ENCODE peak calls at places on chromosomes 13 and 19, in four cellular contexts. J is Caco-2, S is cardiac muscle cell, A is EL. L is an unnamed sample.

GRCh38 chr19:4375620-4376228 is 24.6 kb downstream of the SH3GL1 start:
- DNase-seq in S (peak), A (peak), J (peak), L (peak)

GRCh38 chr19:35715981-35716734 is 1.6 kb upstream of the KMT2B start:
- DNase-seq in A (no peak), J (no peak), S (no peak), L (peak)

GRCh38 chr13:93927431-93927830 is 552.1 kb downstream of the DCT start:
- DNase-seq in S (peak), J (no peak), A (no peak), L (no peak)

GRCh38 chr13:102799544-102800144 is 725 bp downstream of the BIVM start:
- DNase-seq in J (no peak), A (no peak), S (no peak), L (peak)

GRCh38 chr13:99045396-99045795 is 67.5 kb upstream of the DOCK9 start:
- DNase-seq in J (no peak), A (peak), S (no peak), L (peak)

GRCh38 chr19:1513492-1514294 is 874 bp upstream of the ADAMTSL5 start:
- DNase-seq in J (peak), S (peak), A (peak), L (peak)

GRCh38 chr19:48963371-48964204 is 1.5 kb upstream of the FTL start:
- DNase-seq in S (peak), A (peak), J (peak), L (peak)

GRCh38 chr13:100721885-100722512 is 47.4 kb upstream of the TMTC4 start:
- DNase-seq in S (peak), A (peak), J (peak), L (peak)

GRCh38 chr19:11570039-11570462 is 7.4 kb downstream of the ACP5 start:
- DNase-seq in S (no peak), J (no peak), A (no peak), L (no peak)

GRCh38 chr13:42832341-42833153 is 51.2 kb downstream of the FAM216B start:
- DNase-seq in A (peak), J (no peak), S (peak), L (peak)

GRCh38 chr13:106446011-106446410 is 89.5 kb downstream of the EFNB2 start:
- DNase-seq in A (peak), S (peak), J (no peak), L (peak)

GRCh38 chr13:78826312-78826711 is 167.4 kb upstream of the OBI1 start:
- DNase-seq in A (no peak), J (no peak), S (no peak), L (no peak)

GRCh38 chr19:52670046-52670445 is 31.9 kb upstream of the ZNF83 start:
- DNase-seq in J (peak), S (no peak), A (no peak), L (no peak)

GRCh38 chr13:28181413-28181812 is 43.1 kb downstream of the PAN3 start:
- DNase-seq in A (peak), S (peak), J (no peak), L (peak)

GRCh38 chr19:46495789-46496099 is at the start of gene PNMA8B:
- DNase-seq in J (no peak), A (no peak), S (peak), L (peak)

GRCh38 chr13:41075034-41075433 is 13.7 kb downstream of the WBP4 start:
- DNase-seq in A (peak), S (peak), J (no peak), L (peak)

GRCh38 chr13:51795419-51795818 is 8.5 kb downstream of the DHRS12 start:
- DNase-seq in A (no peak), J (no peak), S (no peak), L (no peak)

GRCh38 chr13:112144616-112145220 is 77.8 kb downstream of the SOX1 start:
- DNase-seq in A (no peak), S (no peak), J (no peak), L (no peak)

GRCh38 chr13:44768233-44768632 is 192.1 kb upstream of the TSC22D1 start:
- DNase-seq in A (no peak), J (no peak), S (peak), L (no peak)